ENCODE peak calls at places on chromosome X, in eight cellular contexts. Q, P, K, N, U, X, R and H are unnamed samples.

GRCh38 chrX:115013705-115014104 is 3.7 kb downstream of the IL13RA2 start:
- DNase-seq in Q (no peak), P (no peak), K (no peak), N (no peak), U (no peak), X (no peak), R (no peak), H (no peak)

GRCh38 chrX:5068550-5068949 is 1160.1 kb downstream of the NLGN4X start:
- DNase-seq in Q (no peak), P (no peak), K (no peak), N (no peak), U (no peak), X (no peak), R (no peak), H (no peak)

GRCh38 chrX:130179579-130180215 is 7.9 kb downstream of the RAB33A start:
- DNase-seq in Q (no peak), P (peak), K (no peak), N (no peak), U (no peak), X (no peak), R (no peak), H (no peak)

GRCh38 chrX:144916785-144917184 is 330.5 kb upstream of the SPANXN1 start:
- DNase-seq in Q (peak), P (no peak), K (no peak), N (no peak), U (no peak), X (no peak), R (no peak), H (no peak)

GRCh38 chrX:132092439-132093065 is 35.3 kb downstream of the FRMD7 start:
- DNase-seq in Q (peak), P (peak), K (peak), N (peak), U (peak), X (peak), R (no peak), H (peak)

GRCh38 chrX:15854080-15854655 is 445 bp downstream of the AP1S2 start:
- DNase-seq in Q (peak), P (no peak), K (peak), N (peak), U (no peak), X (peak), R (no peak), H (peak)

GRCh38 chrX:9807355-9808182 is 21.3 kb downstream of the SHROOM2 start:
- DNase-seq in Q (no peak), P (no peak), K (no peak), N (no peak), U (no peak), X (no peak), R (no peak), H (no peak)

GRCh38 chrX:53456254-53456653 is 22.1 kb upstream of the HSD17B10 start:
- DNase-seq in Q (no peak), P (no peak), K (no peak), N (no peak), U (no peak), X (no peak), R (no peak), H (no peak)

GRCh38 chrX:12988797-12989196 is 13.9 kb downstream of the TMSB4X start:
- DNase-seq in Q (no peak), P (peak), K (no peak), N (no peak), U (no peak), X (no peak), R (no peak), H (no peak)

GRCh38 chrX:95903490-95903889 is 781.2 kb upstream of the DIAPH2 start:
- DNase-seq in Q (peak), P (peak), K (no peak), N (no peak), U (no peak), X (peak), R (no peak), H (no peak)

GRCh38 chrX:9874483-9874882 is 88.3 kb downstream of the SHROOM2 start:
- DNase-seq in Q (no peak), P (no peak), K (no peak), N (no peak), U (no peak), X (no peak), R (no peak), H (no peak)

GRCh38 chrX:129540068-129540653 is at the start of gene OCRL:
- DNase-seq in Q (peak), P (peak), K (peak), N (peak), U (no peak), X (peak), R (no peak), H (peak)

GRCh38 chrX:25022499-25023325 is 6.9 kb upstream of the ARX start:
- DNase-seq in Q (peak), P (no peak), K (no peak), N (no peak), U (no peak), X (no peak), R (no peak), H (no peak)
- TF ChIP-seq CTCF in Q (peak), P (peak), K (peak), N (no peak), U (peak), X (no peak), R (no peak), H (peak)

DNA sequence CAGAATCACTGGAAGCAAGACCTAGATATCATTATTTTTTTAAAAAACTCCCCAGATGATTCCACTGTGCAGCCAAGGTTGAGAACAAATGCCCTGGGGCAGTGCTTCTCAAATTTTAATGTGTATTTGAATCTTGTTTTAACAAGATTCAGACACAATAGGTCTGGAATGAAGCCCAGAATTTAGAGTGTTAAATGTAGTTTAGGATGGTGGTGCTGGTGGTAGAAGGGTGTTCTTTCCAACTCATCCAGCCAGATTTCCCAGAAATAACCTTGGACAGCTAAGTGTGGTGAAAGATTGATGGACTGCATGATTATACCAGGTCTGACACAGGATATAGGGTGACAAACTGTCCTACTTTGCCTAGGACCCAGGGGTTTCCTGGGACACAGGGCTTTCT is 120.1 kb upstream of the MED14 start:
- DNase-seq in Q (no peak), P (no peak), K (no peak), N (no peak), U (no peak), X (no peak), R (no peak), H (no peak)
- TF ChIP-seq CTCF in Q (no peak), P (no peak), K (no peak), N (no peak), U (no peak), X (no peak), R (no peak), H (no peak)

GRCh38 chrX:75623535-75623934 is 100.7 kb upstream of the ZDHHC15 start:
- DNase-seq in Q (peak), P (no peak), K (peak), N (no peak), U (no peak), X (peak), R (no peak), H (no peak)
- TF ChIP-seq CTCF in Q (peak), P (peak), K (peak), N (no peak), U (peak), X (no peak), R (no peak), H (peak)

GRCh38 chrX:85627363-85627762 is 247.9 kb upstream of the POF1B start:
- DNase-seq in Q (peak), P (no peak), K (no peak), N (no peak), U (no peak), X (no peak), R (no peak), H (no peak)
- TF ChIP-seq CTCF in Q (peak), P (peak), K (peak), N (no peak), U (peak), X (peak), R (peak), H (peak)

GRCh38 chrX:150364347-150365050 is 1.4 kb downstream of the MAMLD1 start:
- DNase-seq in Q (peak), P (no peak), K (peak), N (peak), U (no peak), X (peak), R (no peak), H (no peak)

GRCh38 chrX:150362599-150363481 is at the start of gene MAMLD1:
- DNase-seq in Q (peak), P (peak), K (peak), N (peak), U (no peak), X (peak), R (no peak), H (no peak)

GRCh38 chrX:150361777-150362351 is 1.3 kb upstream of the MAMLD1 start:
- DNase-seq in Q (peak), P (no peak), K (no peak), N (peak), U (no peak), X (peak), R (no peak), H (no peak)

GRCh38 chrX:150365051-150365952 is 2.2 kb downstream of the MAMLD1 start:
- DNase-seq in Q (peak), P (peak), K (peak), N (peak), U (no peak), X (peak), R (no peak), H (no peak)

GRCh38 chrX:150363561-150364346 is 637 bp downstream of the MAMLD1 start:
- DNase-seq in Q (peak), P (no peak), K (peak), N (peak), U (no peak), X (peak), R (no peak), H (no peak)
- TF ChIP-seq CTCF in Q (no peak), P (peak), K (no peak), N (no peak), U (no peak), X (no peak), R (no peak), H (no peak)

GRCh38 chrX:79477691-79478090 is 110.6 kb upstream of the ITM2A start:
- DNase-seq in Q (no peak), P (no peak), K (no peak), N (no peak), U (no peak), X (no peak), R (no peak), H (no peak)
- TF ChIP-seq CTCF in Q (no peak), P (no peak), K (no peak), N (no peak), U (no peak), X (no peak), R (no peak), H (no peak)

DNA sequence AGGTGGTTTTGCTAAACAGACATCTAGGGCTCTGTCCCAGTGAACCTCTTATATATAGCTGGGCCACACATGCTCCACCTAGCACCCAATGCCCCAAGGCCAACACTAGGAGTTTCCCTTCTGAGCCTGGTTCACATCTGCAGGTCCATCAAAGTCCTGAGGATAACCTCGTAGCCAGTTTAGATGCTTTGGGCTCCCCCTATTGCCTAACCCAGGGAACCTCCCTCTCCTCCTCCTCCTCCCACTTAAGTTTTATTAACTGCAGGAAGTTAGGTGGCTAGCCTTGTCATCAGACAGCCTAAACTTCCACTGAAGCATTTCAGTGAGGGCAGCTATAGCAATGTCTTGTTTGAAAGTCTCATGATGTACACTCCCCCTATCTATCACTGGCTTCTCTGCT is 88.0 kb downstream of the GUCY2F start:
- DNase-seq in Q (peak), P (no peak), K (no peak), N (no peak), U (no peak), X (no peak), R (no peak), H (no peak)
- TF ChIP-seq CTCF in Q (peak), P (peak), K (no peak), N (no peak), U (peak), X (no peak), R (no peak), H (peak)

GRCh38 chrX:44012484-44013096 is 39.4 kb upstream of the NDP start:
- DNase-seq in Q (no peak), P (peak), K (no peak), N (peak), U (no peak), X (no peak), R (peak), H (no peak)
- TF ChIP-seq CTCF in Q (no peak), P (peak), K (no peak), N (no peak), U (no peak), X (no peak), R (peak), H (no peak)

GRCh38 chrX:153783378-153784013 is 2.7 kb downstream of the SRPK3 start:
- DNase-seq in Q (no peak), P (no peak), K (no peak), N (no peak), U (no peak), X (no peak), R (no peak), H (no peak)

GRCh38 chrX:153781428-153782047 is 697 bp downstream of the SRPK3 start:
- DNase-seq in Q (no peak), P (no peak), K (no peak), N (no peak), U (no peak), X (no peak), R (no peak), H (no peak)

GRCh38 chrX:153782871-153783270 is 2.0 kb downstream of the SRPK3 start:
- DNase-seq in Q (no peak), P (no peak), K (no peak), N (no peak), U (no peak), X (no peak), R (no peak), H (no peak)

GRCh38 chrX:153780678-153781427 is at the start of gene SRPK3:
- DNase-seq in Q (no peak), P (no peak), K (no peak), N (no peak), U (no peak), X (no peak), R (no peak), H (no peak)

GRCh38 chrX:153782324-153782723 is 1.5 kb downstream of the SRPK3 start:
- DNase-seq in Q (peak), P (no peak), K (no peak), N (no peak), U (no peak), X (no peak), R (no peak), H (no peak)
- TF ChIP-seq CTCF in Q (peak), P (peak), K (no peak), N (no peak), U (no peak), X (no peak), R (no peak), H (no peak)